ENCODE peak calls at places on chromosomes 11 and 22, in seven cellular contexts. One of them, this sample, is unnamed.

GRCh38 chr11:75814686-75815344 is at the start of gene UVRAG:
- DNase-seq in activated naive CD8-positive, alpha-beta T cell treated with anti-CD3 and anti-CD28 coated beads for 36 hours: peak
- DNase-seq in effector memory CD4-positive, alpha-beta T cell: peak
- DNase-seq in KG1: peak
- DNase-seq in A549: peak
- DNase-seq in transverse colon: peak
- DNase-seq in GM03348: peak
- DNase-seq in this sample: peak

GRCh38 chr11:111634981-111635705 is 32.9 kb downstream of the SIK2 start:
- DNase-seq in KG1: no peak
- DNase-seq in effector memory CD4-positive, alpha-beta T cell: no peak
- DNase-seq in GM03348: no peak
- DNase-seq in A549: no peak
- DNase-seq in activated naive CD8-positive, alpha-beta T cell treated with anti-CD3 and anti-CD28 coated beads for 36 hours: no peak
- DNase-seq in transverse colon: no peak
- DNase-seq in this sample: no peak

GRCh38 chr11:31865606-31866300 is 54.6 kb upstream of the PAX6 start:
- DNase-seq in GM03348: no peak
- DNase-seq in transverse colon: no peak
- DNase-seq in effector memory CD4-positive, alpha-beta T cell: no peak
- DNase-seq in activated naive CD8-positive, alpha-beta T cell treated with anti-CD3 and anti-CD28 coated beads for 36 hours: no peak
- DNase-seq in A549: no peak
- DNase-seq in KG1: no peak
- DNase-seq in this sample: no peak

GRCh38 chr11:122765487-122766131 is 72.7 kb upstream of the CRTAM start:
- DNase-seq in GM03348: no peak
- DNase-seq in transverse colon: no peak
- DNase-seq in effector memory CD4-positive, alpha-beta T cell: no peak
- DNase-seq in activated naive CD8-positive, alpha-beta T cell treated with anti-CD3 and anti-CD28 coated beads for 36 hours: no peak
- DNase-seq in A549: no peak
- DNase-seq in KG1: no peak
- DNase-seq in this sample: no peak

GRCh38 chr11:2779981-2780849 is 80.4 kb upstream of the KCNQ1OT1 start:
- DNase-seq in KG1: no peak
- DNase-seq in activated naive CD8-positive, alpha-beta T cell treated with anti-CD3 and anti-CD28 coated beads for 36 hours: no peak
- DNase-seq in transverse colon: peak
- DNase-seq in A549: no peak
- DNase-seq in effector memory CD4-positive, alpha-beta T cell: no peak
- DNase-seq in GM03348: no peak
- DNase-seq in this sample: no peak

GRCh38 chr22:47463220-47463619 is 700.8 kb downstream of the TBC1D22A start:
- DNase-seq in transverse colon: no peak
- DNase-seq in effector memory CD4-positive, alpha-beta T cell: no peak
- DNase-seq in activated naive CD8-positive, alpha-beta T cell treated with anti-CD3 and anti-CD28 coated beads for 36 hours: no peak
- DNase-seq in A549: no peak
- DNase-seq in GM03348: no peak
- DNase-seq in KG1: no peak
- DNase-seq in this sample: no peak

GRCh38 chr11:77854838-77855237 is 33.9 kb downstream of the AAMDC start:
- DNase-seq in KG1: no peak
- DNase-seq in activated naive CD8-positive, alpha-beta T cell treated with anti-CD3 and anti-CD28 coated beads for 36 hours: no peak
- DNase-seq in transverse colon: no peak
- DNase-seq in A549: peak
- DNase-seq in effector memory CD4-positive, alpha-beta T cell: no peak
- DNase-seq in GM03348: no peak
- DNase-seq in this sample: no peak

GRCh38 chr22:45007946-45008852 is 1.6 kb downstream of the PHF21B start:
- DNase-seq in transverse colon: no peak
- DNase-seq in A549: peak
- DNase-seq in activated naive CD8-positive, alpha-beta T cell treated with anti-CD3 and anti-CD28 coated beads for 36 hours: peak
- DNase-seq in effector memory CD4-positive, alpha-beta T cell: no peak
- DNase-seq in KG1: no peak
- DNase-seq in GM03348: no peak
- DNase-seq in this sample: no peak

GRCh38 chr22:36238348-36239149 is 778 bp downstream of the APOL2 start:
- DNase-seq in KG1: no peak
- DNase-seq in effector memory CD4-positive, alpha-beta T cell: no peak
- DNase-seq in activated naive CD8-positive, alpha-beta T cell treated with anti-CD3 and anti-CD28 coated beads for 36 hours: no peak
- DNase-seq in GM03348: no peak
- DNase-seq in A549: no peak
- DNase-seq in transverse colon: peak
- DNase-seq in this sample: peak

GRCh38 chr11:72670041-72670440 is 4.2 kb downstream of the PDE2A start:
- DNase-seq in A549: no peak
- DNase-seq in KG1: no peak
- DNase-seq in activated naive CD8-positive, alpha-beta T cell treated with anti-CD3 and anti-CD28 coated beads for 36 hours: no peak
- DNase-seq in transverse colon: no peak
- DNase-seq in effector memory CD4-positive, alpha-beta T cell: no peak
- DNase-seq in GM03348: no peak
- DNase-seq in this sample: no peak

GRCh38 chr11:15222777-15223176 is 108.1 kb downstream of the INSC start:
- DNase-seq in KG1: no peak
- DNase-seq in effector memory CD4-positive, alpha-beta T cell: no peak
- DNase-seq in GM03348: no peak
- DNase-seq in transverse colon: no peak
- DNase-seq in A549: no peak
- DNase-seq in activated naive CD8-positive, alpha-beta T cell treated with anti-CD3 and anti-CD28 coated beads for 36 hours: no peak
- DNase-seq in this sample: no peak